ENCODE peak calls at places on chromosomes 13 and 19, in nine cellular contexts. B, W, S, Z, U, Q, I, K and F are unnamed samples.

GRCh38 chr19:41868989-41869300 is 8.1 kb upstream of the CD79A start:
- DNase-seq in K (no peak), B (no peak), Z (no peak), U (no peak), W (no peak), S (no peak), Q (no peak), I (no peak), F (no peak)

GRCh38 chr13:40452741-40453665 is 213.4 kb downstream of the FOXO1 start:
- DNase-seq in I (no peak), S (no peak), Q (peak), K (no peak), Z (no peak), W (peak), B (no peak), U (peak), F (no peak)

GRCh38 chr19:47790398-47790814 is 11.9 kb downstream of the SELENOW start:
- DNase-seq in K (peak), I (peak), B (peak), U (peak), S (peak), Z (peak), W (peak), Q (peak), F (peak)

GRCh38 chr19:6521718-6522646 is 8.8 kb upstream of the TNFSF9 start:
- DNase-seq in W (no peak), I (no peak), S (no peak), Z (no peak), B (peak), Q (peak), K (no peak), U (no peak), F (no peak)

GRCh38 chr19:51749979-51750378 is 1.7 kb downstream of the FPR1 start:
- DNase-seq in S (no peak), U (no peak), K (no peak), Z (no peak), W (no peak), I (no peak), B (no peak), Q (no peak), F (no peak)

GRCh38 chr13:77207943-77208342 is 119.0 kb downstream of the MYCBP2 start:
- DNase-seq in W (peak), Q (no peak), B (no peak), U (no peak), Z (no peak), I (no peak), S (no peak), K (no peak), F (no peak)

GRCh38 chr13:99983401-99984133 is 2.0 kb downstream of the ZIC2 start:
- DNase-seq in Z (no peak), U (no peak), W (no peak), Q (peak), K (no peak), I (no peak), B (no peak), S (no peak), F (peak)

GRCh38 chr19:8057545-8058270 is 5.1 kb downstream of the CCL25 start:
- DNase-seq in U (no peak), K (no peak), B (no peak), S (no peak), Q (peak), Z (no peak), I (no peak), W (no peak), F (no peak)

GRCh38 chr13:30147380-30147779 is 160.0 kb downstream of the KATNAL1 start:
- DNase-seq in S (no peak), I (no peak), K (no peak), W (no peak), U (no peak), B (no peak), Q (peak), Z (no peak), F (no peak)

GRCh38 chr13:100269837-100270236 is 180.9 kb downstream of the PCCA start:
- DNase-seq in B (no peak), Z (peak), U (peak), Q (no peak), I (peak), S (no peak), W (peak), K (peak), F (no peak)

GRCh38 chr19:4536798-4537197 is 1.8 kb upstream of the PLIN5 start:
- DNase-seq in W (no peak), Q (no peak), I (no peak), S (no peak), B (no peak), Z (no peak), U (no peak), K (no peak), F (no peak)

GRCh38 chr19:19145281-19145999 is 7.2 kb upstream of the TMEM161A start:
- DNase-seq in W (no peak), I (no peak), B (no peak), U (no peak), S (no peak), K (no peak), Q (no peak), Z (no peak), F (no peak)

GRCh38 chr19:16002985-16003384 is 54.2 kb downstream of the OR10H4 start:
- DNase-seq in U (no peak), K (no peak), B (no peak), Z (no peak), W (no peak), I (no peak), S (no peak), Q (no peak), F (no peak)

GRCh38 chr13:87680298-87680697 is 9.1 kb downstream of the SLITRK5 start:
- DNase-seq in B (no peak), U (no peak), Z (no peak), W (no peak), S (no peak), K (no peak), I (no peak), Q (no peak), F (no peak)

GRCh38 chr13:41492432-41493267 is 35.3 kb downstream of the RGCC start:
- DNase-seq in Z (no peak), B (no peak), I (no peak), U (no peak), S (no peak), Q (peak), K (no peak), W (no peak), F (no peak)

GRCh38 chr19:28864577-28865042 is 348.3 kb downstream of the UQCRFS1 start:
- DNase-seq in S (no peak), K (peak), W (peak), B (no peak), Z (peak), I (peak), U (no peak), Q (no peak), F (no peak)

GRCh38 chr13:25906211-25906661 is 145.6 kb downstream of the SHISA2 start:
- DNase-seq in Z (no peak), U (no peak), K (no peak), Q (no peak), I (no peak), W (no peak), B (peak), S (no peak), F (no peak)

GRCh38 chr19:408441-409005 is 424 bp downstream of the C2CD4C start:
- DNase-seq in Q (peak), Z (no peak), B (no peak), S (peak), U (no peak), K (no peak), W (no peak), I (peak), F (no peak)

GRCh38 chr13:114077121-114077937 is 55.1 kb downstream of the RASA3 start:
- DNase-seq in U (no peak), I (no peak), W (no peak), B (no peak), Q (no peak), Z (peak), K (peak), S (peak), F (no peak)

GRCh38 chr13:74866151-74866550 is 615.8 kb downstream of the TBC1D4 start:
- DNase-seq in U (no peak), Q (no peak), W (no peak), S (no peak), I (no peak), B (no peak), Z (no peak), K (no peak), F (no peak)

GRCh38 chr13:46607768-46608553 is 55.0 kb downstream of the LRCH1 start:
- DNase-seq in I (no peak), B (no peak), W (no peak), U (no peak), S (no peak), Q (no peak), Z (no peak), K (no peak), F (no peak)

GRCh38 chr19:43767316-43767715 is 12.6 kb upstream of the SMG9 start:
- DNase-seq in K (no peak), Z (no peak), U (no peak), Q (no peak), W (no peak), I (no peak), B (no peak), S (no peak), F (no peak)
- TF ChIP-seq POLR2A in K (no peak), Z (no peak), U (no peak), Q (no peak), W (no peak), I (no peak), B (no peak), S (no peak), F (no peak)

DNA sequence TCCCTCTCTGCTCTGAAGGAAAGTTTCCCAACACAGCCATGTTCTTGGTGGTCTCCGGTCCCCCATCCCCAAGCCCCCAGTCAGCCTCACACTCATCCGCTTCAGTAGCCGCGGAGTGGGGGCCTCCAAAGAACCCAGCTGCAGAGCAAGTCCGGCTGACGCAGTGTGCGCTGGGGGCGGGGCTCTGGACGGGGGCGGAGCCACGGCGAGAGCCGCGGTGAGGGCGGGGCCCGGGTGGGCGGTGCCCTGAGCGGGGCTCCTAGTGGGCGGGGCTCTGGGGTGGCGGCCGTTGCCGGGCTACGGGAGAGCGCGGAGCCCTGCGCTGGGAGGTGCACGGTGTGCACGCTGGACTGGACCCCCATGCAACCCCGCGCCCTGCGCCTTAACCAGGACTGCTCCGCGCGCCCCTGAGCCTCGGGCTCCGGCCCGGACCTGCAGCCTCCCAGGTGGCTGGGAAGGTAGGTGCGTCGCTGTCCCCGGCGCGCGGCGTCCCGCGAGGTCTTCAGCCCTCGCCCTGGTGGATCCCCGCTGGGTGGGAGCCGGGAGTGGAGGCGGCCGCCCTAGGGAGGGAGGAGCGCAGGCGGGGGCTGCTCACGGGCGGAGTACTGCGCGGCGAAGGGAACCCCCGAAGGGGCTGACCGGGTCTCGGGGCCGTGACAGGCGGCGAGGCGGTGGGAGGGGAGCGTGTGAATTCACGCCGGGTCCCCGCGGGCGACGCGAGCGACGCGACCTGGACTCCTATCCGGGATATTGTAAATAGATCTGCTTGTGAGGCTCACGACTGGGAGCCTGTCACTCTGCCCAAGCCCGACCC is 9.1 kb downstream of the TNFRSF19 start:
- DNase-seq in I (peak), U (peak), S (peak), Z (peak), Q (peak), K (peak), W (peak), B (peak), F (peak)
- TF ChIP-seq POLR2A in I (no peak), U (no peak), S (peak), Z (peak), Q (peak), K (peak), W (peak), B (no peak), F (peak)

DNA sequence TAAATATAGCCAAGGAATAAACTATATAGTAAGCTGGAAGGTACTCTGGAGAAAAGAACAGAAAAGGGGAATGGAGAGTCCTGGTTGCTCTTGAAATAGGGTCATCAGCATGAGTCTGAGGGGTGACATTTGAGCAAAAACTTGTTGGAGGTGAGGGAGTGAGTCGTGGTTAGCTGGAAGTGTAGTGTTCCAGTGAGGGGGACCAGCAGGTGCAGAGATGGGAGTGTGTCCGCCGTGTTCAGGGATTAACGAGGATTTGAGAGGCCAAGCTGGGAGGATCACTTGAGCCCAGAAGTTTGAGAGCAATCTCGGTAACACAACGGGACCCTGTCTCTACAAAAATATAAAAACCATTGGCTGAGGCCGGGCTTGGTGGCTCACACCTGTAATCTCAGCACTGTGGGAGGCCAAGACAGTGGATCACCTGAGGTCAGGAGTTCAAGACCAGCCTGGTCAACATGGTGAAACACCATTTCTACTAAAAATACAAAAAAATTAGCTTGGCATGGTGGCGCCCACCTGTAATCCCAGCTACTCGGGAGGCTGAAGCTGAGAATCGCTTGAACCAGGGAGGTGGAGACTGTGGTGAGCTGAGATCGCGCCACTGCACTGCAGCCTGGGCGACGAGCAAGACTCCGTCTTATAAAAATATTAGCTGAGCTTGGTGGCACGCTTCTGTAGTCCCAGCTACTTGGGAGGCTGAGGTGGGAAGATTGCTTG is 1.1 kb downstream of the SUPT5H start:
- DNase-seq in K (no peak), S (no peak), B (no peak), I (no peak), Z (no peak), Q (no peak), W (no peak), U (no peak), F (no peak)
- TF ChIP-seq POLR2A in K (no peak), S (no peak), B (no peak), I (no peak), Z (no peak), Q (no peak), W (no peak), U (no peak), F (no peak)

GRCh38 chr13:33281951-33282595 is 3.5 kb downstream of the STARD13 start:
- DNase-seq in K (no peak), U (no peak), W (peak), Q (no peak), S (no peak), Z (no peak), B (no peak), I (peak), F (no peak)

GRCh38 chr13:33284916-33285315 is 639 bp downstream of the STARD13 start:
- DNase-seq in K (no peak), S (no peak), U (no peak), Z (no peak), B (no peak), Q (no peak), W (no peak), I (no peak), F (no peak)

GRCh38 chr13:33285420-33286124 is at the start of gene STARD13:
- DNase-seq in B (peak), S (peak), W (peak), U (peak), K (peak), Q (peak), Z (peak), I (peak), F (peak)

GRCh38 chr13:33283195-33283910 is 2.2 kb downstream of the STARD13 start:
- DNase-seq in S (no peak), W (no peak), U (no peak), Q (no peak), I (no peak), B (no peak), Z (no peak), K (no peak), F (no peak)

GRCh38 chr13:33284016-33284415 is 1.5 kb downstream of the STARD13 start:
- DNase-seq in U (no peak), K (no peak), Z (no peak), W (peak), I (no peak), Q (no peak), B (no peak), S (no peak), F (no peak)
- TF ChIP-seq POLR2A in U (no peak), K (no peak), Z (no peak), W (peak), I (no peak), Q (no peak), B (no peak), S (no peak), F (no peak)

DNA sequence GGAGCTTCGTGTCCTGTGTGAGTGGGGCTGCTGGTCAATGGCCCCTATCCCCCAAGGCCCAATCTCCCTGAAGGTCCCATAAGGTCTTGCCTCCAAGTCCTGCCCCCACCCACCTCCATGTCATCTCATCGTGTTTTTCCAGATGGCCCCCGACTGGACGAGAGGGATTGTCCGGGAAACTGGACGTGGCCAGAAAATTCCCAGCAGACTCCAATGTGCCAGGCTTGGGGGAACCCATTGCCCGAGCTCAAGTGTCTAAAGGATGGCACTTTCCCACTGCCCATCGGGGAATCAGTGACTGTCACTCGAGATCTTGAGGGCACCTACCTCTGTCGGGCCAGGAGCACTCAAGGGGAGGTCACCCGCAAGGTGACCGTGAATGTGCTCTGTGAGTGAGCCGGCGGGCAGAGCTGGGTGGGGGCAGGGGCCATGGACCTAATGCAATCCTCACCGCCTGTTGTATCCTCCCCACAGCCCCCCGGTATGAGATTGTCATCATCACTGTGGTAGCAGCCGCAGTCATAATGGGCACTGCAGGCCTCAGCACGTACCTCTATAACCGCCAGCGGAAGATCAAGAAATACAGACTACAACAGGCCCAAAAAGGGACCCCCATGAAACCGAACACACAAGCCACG is 2.0 kb upstream of the ICAM4 start:
- DNase-seq in S (no peak), B (no peak), Z (no peak), K (no peak), Q (peak), W (no peak), U (no peak), I (no peak), F (no peak)
- TF ChIP-seq POLR2A in S (no peak), B (no peak), Z (no peak), K (no peak), Q (no peak), W (no peak), U (no peak), I (no peak), F (no peak)

GRCh38 chr13:49497272-49497671 is 1.5 kb downstream of the PHF11 start:
- DNase-seq in W (no peak), S (no peak), Q (no peak), U (no peak), B (no peak), I (no peak), K (no peak), Z (no peak), F (peak)
- TF ChIP-seq POLR2A in W (no peak), S (no peak), Q (no peak), U (no peak), B (no peak), I (no peak), K (no peak), Z (no peak), F (no peak)

GRCh38 chr13:112233716-112234115 is 142.4 kb upstream of the SPACA7 start:
- DNase-seq in Q (no peak), Z (no peak), S (no peak), U (no peak), K (no peak), W (no peak), I (no peak), B (no peak), F (no peak)

GRCh38 chr13:112238436-112238995 is 137.6 kb upstream of the SPACA7 start:
- DNase-seq in S (no peak), I (no peak), U (no peak), W (no peak), B (no peak), Z (no peak), K (no peak), Q (no peak), F (no peak)

GRCh38 chr13:112240076-112240475 is 136.1 kb upstream of the SPACA7 start:
- DNase-seq in K (no peak), B (no peak), Q (no peak), Z (no peak), S (no peak), W (no peak), I (no peak), U (no peak), F (no peak)

GRCh38 chr13:112234131-112234875 is 141.9 kb upstream of the SPACA7 start:
- DNase-seq in K (no peak), B (no peak), Q (no peak), I (no peak), S (no peak), U (no peak), W (no peak), Z (no peak), F (no peak)

DNA sequence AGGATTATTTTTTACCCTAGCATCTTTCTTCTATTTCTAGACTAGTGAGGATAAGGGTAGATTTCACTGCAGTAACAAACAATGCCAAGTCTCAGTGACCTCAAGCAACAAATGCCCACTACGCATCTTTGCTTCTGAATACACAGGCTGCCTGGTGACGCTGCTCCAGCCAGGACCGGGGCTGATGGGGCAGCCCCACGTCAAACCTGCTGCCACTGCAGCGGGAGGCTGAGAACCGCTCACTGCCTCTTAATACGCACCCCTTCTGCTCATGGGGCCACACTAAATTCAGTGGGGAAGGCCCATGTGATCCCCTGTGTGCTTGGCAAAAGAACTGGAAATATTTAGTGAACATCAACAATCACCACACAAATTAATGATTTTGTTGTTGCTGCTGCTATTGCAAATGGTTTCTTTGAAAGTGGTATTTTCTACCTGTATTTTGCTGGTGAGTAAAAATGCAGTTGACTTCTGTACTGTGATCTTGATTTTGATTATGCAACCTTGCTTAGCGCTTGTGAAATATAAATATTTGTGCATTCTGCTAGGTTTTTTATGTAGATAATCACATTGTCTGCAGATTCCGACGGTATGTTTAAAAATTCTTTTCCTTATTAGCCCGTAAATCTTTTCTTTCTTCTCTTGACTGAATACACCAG is 139.5 kb upstream of the SPACA7 start:
- DNase-seq in Q (no peak), Z (no peak), K (no peak), S (no peak), I (no peak), W (no peak), U (no peak), B (no peak), F (no peak)
- TF ChIP-seq POLR2A in Q (no peak), Z (no peak), K (no peak), S (no peak), I (no peak), W (no peak), U (no peak), B (no peak), F (no peak)